ENCODE peak calls at places on chromosomes 11 and 22, in ten cellular contexts. One of them, this sample, is unnamed.

GRCh38 chr11:76987203-76987602 is 47.0 kb upstream of the B3GNT6 start:
- DNase-seq in heart left ventricle: no peak
- DNase-seq in activated effector memory CD4-positive, alpha-beta T cell treated with anti-CD3 and anti-CD28 coated beads, Interleukin-2, amount 50 U/mL, for 16 hours: no peak
- DNase-seq in activated CD4-positive, alpha-beta T cell treated with anti-CD3 and anti-CD28 coated beads, Interleukin-2, amount 50 U/mL, for 48 hours: no peak
- DNase-seq in kidney glomerular epithelial cell: no peak
- DNase-seq in OCI-M1: peak; percentile 38
- DNase-seq in HTR-8/SVneo: no peak
- DNase-seq in neuronal stem cell: no peak
- DNase-seq in substantia nigra: no peak
- DNase-seq in activated T-helper 1 cell treated with anti-CD3 and anti-CD28 coated beads, Interleukin-12 subunit alpha, Interleukin-12 subunit beta, Interleukin-2, Interleukin-4 antibody, amounts not matched to agents 30 ng/mL and 10 ng/mL and 1 ng/mL, durations not matched to agents 14 hours and 24 hours and 36 hours: no peak
- DNase-seq in this sample: no peak

GRCh38 chr11:10540546-10540914 is 457 bp downstream of the RNF141 start:
- DNase-seq in OCI-M1: peak; percentile 64
- DNase-seq in neuronal stem cell: no peak
- DNase-seq in activated effector memory CD4-positive, alpha-beta T cell treated with anti-CD3 and anti-CD28 coated beads, Interleukin-2, amount 50 U/mL, for 16 hours: no peak
- DNase-seq in activated CD4-positive, alpha-beta T cell treated with anti-CD3 and anti-CD28 coated beads, Interleukin-2, amount 50 U/mL, for 48 hours: no peak
- DNase-seq in heart left ventricle: no peak
- DNase-seq in substantia nigra: no peak
- DNase-seq in kidney glomerular epithelial cell: peak; percentile 52
- DNase-seq in activated T-helper 1 cell treated with anti-CD3 and anti-CD28 coated beads, Interleukin-12 subunit alpha, Interleukin-12 subunit beta, Interleukin-2, Interleukin-4 antibody, amounts not matched to agents 30 ng/mL and 10 ng/mL and 1 ng/mL, durations not matched to agents 14 hours and 24 hours and 36 hours: no peak
- DNase-seq in HTR-8/SVneo: peak; percentile 23
- DNase-seq in this sample: no peak

GRCh38 chr11:30560345-30561106 is 25.6 kb downstream of the MPPED2 start:
- DNase-seq in OCI-M1: no peak
- DNase-seq in activated effector memory CD4-positive, alpha-beta T cell treated with anti-CD3 and anti-CD28 coated beads, Interleukin-2, amount 50 U/mL, for 16 hours: no peak
- DNase-seq in HTR-8/SVneo: no peak
- DNase-seq in activated T-helper 1 cell treated with anti-CD3 and anti-CD28 coated beads, Interleukin-12 subunit alpha, Interleukin-12 subunit beta, Interleukin-2, Interleukin-4 antibody, amounts not matched to agents 30 ng/mL and 10 ng/mL and 1 ng/mL, durations not matched to agents 14 hours and 24 hours and 36 hours: no peak
- DNase-seq in neuronal stem cell: no peak
- DNase-seq in heart left ventricle: no peak
- DNase-seq in activated CD4-positive, alpha-beta T cell treated with anti-CD3 and anti-CD28 coated beads, Interleukin-2, amount 50 U/mL, for 48 hours: no peak
- DNase-seq in kidney glomerular epithelial cell: peak; percentile 10
- DNase-seq in substantia nigra: no peak
- DNase-seq in this sample: no peak

GRCh38 chr11:58530236-58530635 is 22.3 kb upstream of the OR5B21 start:
- DNase-seq in heart left ventricle: no peak
- DNase-seq in OCI-M1: no peak
- DNase-seq in activated CD4-positive, alpha-beta T cell treated with anti-CD3 and anti-CD28 coated beads, Interleukin-2, amount 50 U/mL, for 48 hours: no peak
- DNase-seq in HTR-8/SVneo: no peak
- DNase-seq in kidney glomerular epithelial cell: no peak
- DNase-seq in activated T-helper 1 cell treated with anti-CD3 and anti-CD28 coated beads, Interleukin-12 subunit alpha, Interleukin-12 subunit beta, Interleukin-2, Interleukin-4 antibody, amounts not matched to agents 30 ng/mL and 10 ng/mL and 1 ng/mL, durations not matched to agents 14 hours and 24 hours and 36 hours: peak; percentile 29
- DNase-seq in substantia nigra: no peak
- DNase-seq in activated effector memory CD4-positive, alpha-beta T cell treated with anti-CD3 and anti-CD28 coated beads, Interleukin-2, amount 50 U/mL, for 16 hours: no peak
- DNase-seq in neuronal stem cell: no peak
- DNase-seq in this sample: no peak

GRCh38 chr11:93507517-93507916 is 35.7 kb downstream of the SMCO4 start:
- DNase-seq in activated CD4-positive, alpha-beta T cell treated with anti-CD3 and anti-CD28 coated beads, Interleukin-2, amount 50 U/mL, for 48 hours: no peak
- DNase-seq in heart left ventricle: no peak
- DNase-seq in activated T-helper 1 cell treated with anti-CD3 and anti-CD28 coated beads, Interleukin-12 subunit alpha, Interleukin-12 subunit beta, Interleukin-2, Interleukin-4 antibody, amounts not matched to agents 30 ng/mL and 10 ng/mL and 1 ng/mL, durations not matched to agents 14 hours and 24 hours and 36 hours: no peak
- DNase-seq in OCI-M1: no peak
- DNase-seq in HTR-8/SVneo: no peak
- DNase-seq in kidney glomerular epithelial cell: no peak
- DNase-seq in activated effector memory CD4-positive, alpha-beta T cell treated with anti-CD3 and anti-CD28 coated beads, Interleukin-2, amount 50 U/mL, for 16 hours: no peak
- DNase-seq in neuronal stem cell: no peak
- DNase-seq in substantia nigra: no peak
- DNase-seq in this sample: no peak

GRCh38 chr11:62786318-62787004 is 741 bp upstream of the TMEM179B start:
- DNase-seq in kidney glomerular epithelial cell: peak; percentile 68
- DNase-seq in HTR-8/SVneo: peak; percentile 90
- DNase-seq in substantia nigra: peak; percentile 60
- DNase-seq in activated T-helper 1 cell treated with anti-CD3 and anti-CD28 coated beads, Interleukin-12 subunit alpha, Interleukin-12 subunit beta, Interleukin-2, Interleukin-4 antibody, amounts not matched to agents 30 ng/mL and 10 ng/mL and 1 ng/mL, durations not matched to agents 14 hours and 24 hours and 36 hours: peak; percentile 85
- DNase-seq in neuronal stem cell: peak; percentile 88
- DNase-seq in heart left ventricle: peak; percentile 91
- DNase-seq in activated CD4-positive, alpha-beta T cell treated with anti-CD3 and anti-CD28 coated beads, Interleukin-2, amount 50 U/mL, for 48 hours: peak; percentile 87
- DNase-seq in OCI-M1: peak; percentile 93
- DNase-seq in activated effector memory CD4-positive, alpha-beta T cell treated with anti-CD3 and anti-CD28 coated beads, Interleukin-2, amount 50 U/mL, for 16 hours: peak; percentile 95
- DNase-seq in this sample: peak; percentile 83

GRCh38 chr22:24128631-24129601 is 52.4 kb upstream of the SUSD2 start:
- DNase-seq in neuronal stem cell: no peak
- DNase-seq in HTR-8/SVneo: no peak
- DNase-seq in activated CD4-positive, alpha-beta T cell treated with anti-CD3 and anti-CD28 coated beads, Interleukin-2, amount 50 U/mL, for 48 hours: no peak
- DNase-seq in kidney glomerular epithelial cell: no peak
- DNase-seq in activated effector memory CD4-positive, alpha-beta T cell treated with anti-CD3 and anti-CD28 coated beads, Interleukin-2, amount 50 U/mL, for 16 hours: no peak
- DNase-seq in substantia nigra: no peak
- DNase-seq in heart left ventricle: no peak
- DNase-seq in OCI-M1: no peak
- DNase-seq in activated T-helper 1 cell treated with anti-CD3 and anti-CD28 coated beads, Interleukin-12 subunit alpha, Interleukin-12 subunit beta, Interleukin-2, Interleukin-4 antibody, amounts not matched to agents 30 ng/mL and 10 ng/mL and 1 ng/mL, durations not matched to agents 14 hours and 24 hours and 36 hours: no peak
- DNase-seq in this sample: no peak

GRCh38 chr11:5600374-5600851 is 4.0 kb downstream of the TRIM6 start:
- DNase-seq in heart left ventricle: peak; percentile 63
- DNase-seq in neuronal stem cell: peak; percentile 55
- DNase-seq in activated CD4-positive, alpha-beta T cell treated with anti-CD3 and anti-CD28 coated beads, Interleukin-2, amount 50 U/mL, for 48 hours: peak; percentile 46
- DNase-seq in activated effector memory CD4-positive, alpha-beta T cell treated with anti-CD3 and anti-CD28 coated beads, Interleukin-2, amount 50 U/mL, for 16 hours: peak; percentile 82
- DNase-seq in OCI-M1: peak; percentile 95
- DNase-seq in activated T-helper 1 cell treated with anti-CD3 and anti-CD28 coated beads, Interleukin-12 subunit alpha, Interleukin-12 subunit beta, Interleukin-2, Interleukin-4 antibody, amounts not matched to agents 30 ng/mL and 10 ng/mL and 1 ng/mL, durations not matched to agents 14 hours and 24 hours and 36 hours: peak; percentile 45
- DNase-seq in kidney glomerular epithelial cell: peak; percentile 83
- DNase-seq in substantia nigra: no peak
- DNase-seq in HTR-8/SVneo: peak; percentile 53
- DNase-seq in this sample: peak; percentile 80

GRCh38 chr22:20298803-20299735 is 20.8 kb downstream of the DGCR6L start:
- DNase-seq in substantia nigra: no peak
- DNase-seq in activated effector memory CD4-positive, alpha-beta T cell treated with anti-CD3 and anti-CD28 coated beads, Interleukin-2, amount 50 U/mL, for 16 hours: peak; percentile 97
- DNase-seq in activated T-helper 1 cell treated with anti-CD3 and anti-CD28 coated beads, Interleukin-12 subunit alpha, Interleukin-12 subunit beta, Interleukin-2, Interleukin-4 antibody, amounts not matched to agents 30 ng/mL and 10 ng/mL and 1 ng/mL, durations not matched to agents 14 hours and 24 hours and 36 hours: peak; percentile 85
- DNase-seq in activated CD4-positive, alpha-beta T cell treated with anti-CD3 and anti-CD28 coated beads, Interleukin-2, amount 50 U/mL, for 48 hours: peak; percentile 94
- DNase-seq in heart left ventricle: peak; percentile 82
- DNase-seq in HTR-8/SVneo: peak; percentile 66
- DNase-seq in OCI-M1: peak; percentile 86
- DNase-seq in kidney glomerular epithelial cell: peak; percentile 56
- DNase-seq in neuronal stem cell: peak; percentile 92
- DNase-seq in this sample: peak; percentile 74

GRCh38 chr11:13310443-13310842 is 32.9 kb downstream of the BMAL1 start:
- DNase-seq in activated T-helper 1 cell treated with anti-CD3 and anti-CD28 coated beads, Interleukin-12 subunit alpha, Interleukin-12 subunit beta, Interleukin-2, Interleukin-4 antibody, amounts not matched to agents 30 ng/mL and 10 ng/mL and 1 ng/mL, durations not matched to agents 14 hours and 24 hours and 36 hours: no peak
- DNase-seq in neuronal stem cell: no peak
- DNase-seq in activated CD4-positive, alpha-beta T cell treated with anti-CD3 and anti-CD28 coated beads, Interleukin-2, amount 50 U/mL, for 48 hours: no peak
- DNase-seq in heart left ventricle: no peak
- DNase-seq in activated effector memory CD4-positive, alpha-beta T cell treated with anti-CD3 and anti-CD28 coated beads, Interleukin-2, amount 50 U/mL, for 16 hours: no peak
- DNase-seq in substantia nigra: no peak
- DNase-seq in OCI-M1: no peak
- DNase-seq in HTR-8/SVneo: no peak
- DNase-seq in kidney glomerular epithelial cell: no peak
- DNase-seq in this sample: no peak

GRCh38 chr22:22111267-22111751 is 128.7 kb upstream of the TOP3B start:
- DNase-seq in HTR-8/SVneo: peak; percentile 44
- DNase-seq in neuronal stem cell: no peak
- DNase-seq in substantia nigra: no peak
- DNase-seq in activated T-helper 1 cell treated with anti-CD3 and anti-CD28 coated beads, Interleukin-12 subunit alpha, Interleukin-12 subunit beta, Interleukin-2, Interleukin-4 antibody, amounts not matched to agents 30 ng/mL and 10 ng/mL and 1 ng/mL, durations not matched to agents 14 hours and 24 hours and 36 hours: peak; percentile 57
- DNase-seq in OCI-M1: no peak
- DNase-seq in activated CD4-positive, alpha-beta T cell treated with anti-CD3 and anti-CD28 coated beads, Interleukin-2, amount 50 U/mL, for 48 hours: peak; percentile 54
- DNase-seq in kidney glomerular epithelial cell: peak; percentile 94
- DNase-seq in activated effector memory CD4-positive, alpha-beta T cell treated with anti-CD3 and anti-CD28 coated beads, Interleukin-2, amount 50 U/mL, for 16 hours: no peak
- DNase-seq in heart left ventricle: no peak
- DNase-seq in this sample: no peak

GRCh38 chr11:27385245-27385644 is 22.2 kb upstream of the CCDC34 start:
- DNase-seq in OCI-M1: no peak
- DNase-seq in heart left ventricle: no peak
- DNase-seq in HTR-8/SVneo: peak; percentile 51
- DNase-seq in activated CD4-positive, alpha-beta T cell treated with anti-CD3 and anti-CD28 coated beads, Interleukin-2, amount 50 U/mL, for 48 hours: no peak
- DNase-seq in neuronal stem cell: no peak
- DNase-seq in activated effector memory CD4-positive, alpha-beta T cell treated with anti-CD3 and anti-CD28 coated beads, Interleukin-2, amount 50 U/mL, for 16 hours: no peak
- DNase-seq in activated T-helper 1 cell treated with anti-CD3 and anti-CD28 coated beads, Interleukin-12 subunit alpha, Interleukin-12 subunit beta, Interleukin-2, Interleukin-4 antibody, amounts not matched to agents 30 ng/mL and 10 ng/mL and 1 ng/mL, durations not matched to agents 14 hours and 24 hours and 36 hours: no peak
- DNase-seq in kidney glomerular epithelial cell: peak; percentile 60
- DNase-seq in substantia nigra: no peak
- DNase-seq in this sample: peak; percentile 66

GRCh38 chr11:110219011-110219785 is 77.2 kb downstream of the RDX start:
- DNase-seq in activated effector memory CD4-positive, alpha-beta T cell treated with anti-CD3 and anti-CD28 coated beads, Interleukin-2, amount 50 U/mL, for 16 hours: no peak
- DNase-seq in OCI-M1: no peak
- DNase-seq in activated T-helper 1 cell treated with anti-CD3 and anti-CD28 coated beads, Interleukin-12 subunit alpha, Interleukin-12 subunit beta, Interleukin-2, Interleukin-4 antibody, amounts not matched to agents 30 ng/mL and 10 ng/mL and 1 ng/mL, durations not matched to agents 14 hours and 24 hours and 36 hours: no peak
- DNase-seq in heart left ventricle: no peak
- DNase-seq in HTR-8/SVneo: no peak
- DNase-seq in activated CD4-positive, alpha-beta T cell treated with anti-CD3 and anti-CD28 coated beads, Interleukin-2, amount 50 U/mL, for 48 hours: no peak
- DNase-seq in neuronal stem cell: no peak
- DNase-seq in substantia nigra: no peak
- DNase-seq in kidney glomerular epithelial cell: no peak
- DNase-seq in this sample: no peak

GRCh38 chr22:50678218-50678650 is 5.6 kb downstream of the SHANK3 start:
- DNase-seq in activated effector memory CD4-positive, alpha-beta T cell treated with anti-CD3 and anti-CD28 coated beads, Interleukin-2, amount 50 U/mL, for 16 hours: no peak
- DNase-seq in neuronal stem cell: no peak
- DNase-seq in heart left ventricle: no peak
- DNase-seq in kidney glomerular epithelial cell: no peak
- DNase-seq in activated CD4-positive, alpha-beta T cell treated with anti-CD3 and anti-CD28 coated beads, Interleukin-2, amount 50 U/mL, for 48 hours: no peak
- DNase-seq in OCI-M1: no peak
- DNase-seq in activated T-helper 1 cell treated with anti-CD3 and anti-CD28 coated beads, Interleukin-12 subunit alpha, Interleukin-12 subunit beta, Interleukin-2, Interleukin-4 antibody, amounts not matched to agents 30 ng/mL and 10 ng/mL and 1 ng/mL, durations not matched to agents 14 hours and 24 hours and 36 hours: no peak
- DNase-seq in HTR-8/SVneo: no peak
- DNase-seq in substantia nigra: no peak
- DNase-seq in this sample: no peak